ENCODE peak calls at places on chromosomes 4 and X, in four cellular contexts. One of them, this sample, is unnamed.

GRCh38 chr4:151147000-151147399 is 47.6 kb downstream of the RPS3A start:
- DNase-seq in tibial artery: no peak
- DNase-seq in cardiac fibroblast: peak; percentile 18
- DNase-seq in fibroblast of the aortic adventitia: peak; percentile 19
- DNase-seq in this sample: peak; percentile 31

GRCh38 chr4:166981847-166982246 is 252.4 kb downstream of the SPOCK3 start:
- DNase-seq in fibroblast of the aortic adventitia: no peak
- DNase-seq in tibial artery: no peak
- DNase-seq in cardiac fibroblast: no peak
- DNase-seq in this sample: no peak

GRCh38 chr4:101218894-101219293 is 128.4 kb downstream of the PPP3CA start:
- DNase-seq in tibial artery: no peak
- DNase-seq in cardiac fibroblast: no peak
- DNase-seq in fibroblast of the aortic adventitia: no peak
- DNase-seq in this sample: no peak

GRCh38 chrX:47093248-47093647 is 15.0 kb downstream of the RGN start:
- DNase-seq in cardiac fibroblast: peak; percentile 54
- DNase-seq in tibial artery: no peak
- DNase-seq in fibroblast of the aortic adventitia: peak; percentile 61
- DNase-seq in this sample: peak; percentile 61

GRCh38 chr4:100736651-100737450 is 219.0 kb upstream of the EMCN start:
- DNase-seq in cardiac fibroblast: peak; percentile 92
- DNase-seq in tibial artery: no peak
- DNase-seq in fibroblast of the aortic adventitia: peak; percentile 99
- DNase-seq in this sample: peak; percentile 97

GRCh38 chr4:121096629-121097028 is 24.3 kb upstream of the NDNF start:
- DNase-seq in tibial artery: no peak
- DNase-seq in cardiac fibroblast: peak; percentile 53
- DNase-seq in fibroblast of the aortic adventitia: peak; percentile 70
- DNase-seq in this sample: peak; percentile 68

GRCh38 chr4:143384381-143384994 is 47.8 kb downstream of the GAB1 start:
- DNase-seq in tibial artery: peak; percentile 62
- DNase-seq in fibroblast of the aortic adventitia: peak; percentile 82
- DNase-seq in cardiac fibroblast: peak; percentile 66
- DNase-seq in this sample: peak; percentile 58

GRCh38 chrX:76148753-76149152 is 24.1 kb upstream of the PBDC1 start:
- DNase-seq in cardiac fibroblast: peak; percentile 44
- DNase-seq in fibroblast of the aortic adventitia: peak; percentile 49
- DNase-seq in tibial artery: no peak
- DNase-seq in this sample: peak; percentile 32

GRCh38 chr4:25560605-25561004 is 95.0 kb upstream of the SLC34A2 start:
- DNase-seq in cardiac fibroblast: no peak
- DNase-seq in fibroblast of the aortic adventitia: no peak
- DNase-seq in tibial artery: no peak
- DNase-seq in this sample: no peak

GRCh38 chr4:76208005-76208765 is 5.4 kb downstream of the SCARB2 start:
- DNase-seq in tibial artery: peak; percentile 91
- DNase-seq in fibroblast of the aortic adventitia: peak; percentile 88
- DNase-seq in cardiac fibroblast: peak; percentile 92
- DNase-seq in this sample: peak; percentile 94

GRCh38 chr4:304987-305680 is at the start of gene ZNF732:
- DNase-seq in cardiac fibroblast: peak; percentile 50
- DNase-seq in fibroblast of the aortic adventitia: peak; percentile 14
- DNase-seq in tibial artery: peak; percentile 26
- DNase-seq in this sample: peak; percentile 70

GRCh38 chr4:122914292-122914904 is 8.0 kb downstream of the NUDT6 start:
- DNase-seq in cardiac fibroblast: peak; percentile 67
- DNase-seq in fibroblast of the aortic adventitia: peak; percentile 79
- DNase-seq in tibial artery: no peak
- DNase-seq in this sample: peak; percentile 76

GRCh38 chr4:155667538-155668511 is 1.2 kb downstream of the GUCY1A1 start:
- DNase-seq in fibroblast of the aortic adventitia: peak; percentile 14
- DNase-seq in tibial artery: peak; percentile 25
- DNase-seq in cardiac fibroblast: peak; percentile 47
- DNase-seq in this sample: peak; percentile 35

GRCh38 chr4:6441758-6442157 is 30.7 kb downstream of the PPP2R2C start:
- DNase-seq in cardiac fibroblast: no peak
- DNase-seq in fibroblast of the aortic adventitia: no peak
- DNase-seq in tibial artery: no peak
- DNase-seq in this sample: no peak

GRCh38 chr4:139808381-139809206 is 143.0 kb downstream of the MGST2 start:
- DNase-seq in tibial artery: no peak
- DNase-seq in cardiac fibroblast: no peak
- DNase-seq in fibroblast of the aortic adventitia: peak; percentile 13
- DNase-seq in this sample: peak; percentile 20

GRCh38 chr4:6450709-6451108 is 21.7 kb downstream of the PPP2R2C start:
- DNase-seq in tibial artery: no peak
- DNase-seq in fibroblast of the aortic adventitia: no peak
- DNase-seq in cardiac fibroblast: no peak
- DNase-seq in this sample: no peak

GRCh38 chr4:56360071-56360470 is 27.2 kb downstream of the AASDH start:
- DNase-seq in tibial artery: no peak
- DNase-seq in cardiac fibroblast: no peak
- DNase-seq in fibroblast of the aortic adventitia: peak; percentile 16
- DNase-seq in this sample: peak; percentile 13

GRCh38 chr4:158411180-158411721 is 110.4 kb upstream of the RXFP1 start:
- DNase-seq in fibroblast of the aortic adventitia: peak; percentile 45
- DNase-seq in tibial artery: no peak
- DNase-seq in cardiac fibroblast: peak; percentile 32
- DNase-seq in this sample: peak; percentile 9

GRCh38 chr4:158410272-158410671 is 111.4 kb upstream of the RXFP1 start:
- DNase-seq in fibroblast of the aortic adventitia: peak; percentile 47
- DNase-seq in cardiac fibroblast: peak; percentile 46
- DNase-seq in tibial artery: no peak
- DNase-seq in this sample: peak; percentile 37
- TF ChIP-seq CTCF in fibroblast of the aortic adventitia: peak; percentile 21
- TF ChIP-seq CTCF in cardiac fibroblast: peak; percentile 11
- TF ChIP-seq CTCF in tibial artery: no peak
- TF ChIP-seq CTCF in this sample: no peak

DNA sequence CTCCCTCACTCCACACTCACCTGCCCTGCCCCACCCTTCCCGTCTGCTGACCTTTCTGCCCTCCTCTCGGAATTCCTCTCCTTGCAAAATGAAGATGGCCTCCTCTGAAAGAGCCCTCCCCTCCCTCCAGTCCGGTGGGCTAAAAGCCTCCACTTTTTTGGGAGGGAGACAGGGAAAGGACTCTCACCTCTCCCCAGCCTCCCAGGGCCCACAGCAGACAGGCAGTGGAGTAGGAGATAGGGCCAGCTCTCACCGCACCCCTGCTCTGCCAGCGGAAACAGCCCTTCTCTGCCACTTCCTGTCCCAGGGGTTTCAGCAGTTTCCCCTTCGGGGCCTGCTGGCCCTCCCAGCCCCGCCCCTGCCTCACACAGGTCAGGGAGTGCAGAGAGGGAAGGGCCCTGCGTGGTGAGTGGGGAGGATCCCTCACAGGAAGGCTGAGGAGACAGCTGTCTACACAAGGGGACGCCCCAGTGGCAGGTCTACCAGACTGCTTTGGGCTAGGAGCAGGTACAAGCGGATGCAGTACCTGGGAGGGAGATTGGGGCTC is 18.2 kb downstream of the ELF4 start:
- DNase-seq in fibroblast of the aortic adventitia: no peak
- DNase-seq in tibial artery: peak; percentile 30
- DNase-seq in cardiac fibroblast: no peak
- DNase-seq in this sample: no peak
- TF ChIP-seq CTCF in fibroblast of the aortic adventitia: no peak
- TF ChIP-seq CTCF in tibial artery: no peak
- TF ChIP-seq CTCF in cardiac fibroblast: no peak
- TF ChIP-seq CTCF in this sample: no peak

DNA sequence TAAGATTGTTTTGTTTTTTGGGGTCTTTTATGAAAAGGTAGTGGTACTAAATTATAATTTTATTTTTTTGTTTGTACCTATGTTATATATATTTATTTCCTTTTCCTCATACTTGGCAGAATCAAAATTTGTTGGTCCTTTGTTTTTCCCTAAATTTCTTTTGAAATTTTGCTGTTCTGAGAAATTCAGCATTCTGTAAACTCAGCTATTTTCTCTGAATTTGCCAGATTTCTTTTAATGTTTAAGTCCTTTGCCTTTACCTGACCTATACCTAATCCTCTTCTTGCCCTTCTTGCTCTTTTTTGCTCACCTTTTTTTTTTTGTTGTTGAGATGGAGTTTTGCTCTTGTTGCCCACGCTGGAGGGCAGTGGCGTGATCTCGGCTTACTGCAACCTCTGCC is 55.7 kb downstream of the N4BP2 start:
- DNase-seq in tibial artery: no peak
- DNase-seq in cardiac fibroblast: no peak
- DNase-seq in fibroblast of the aortic adventitia: no peak
- DNase-seq in this sample: no peak
- TF ChIP-seq CTCF in tibial artery: no peak
- TF ChIP-seq CTCF in cardiac fibroblast: no peak
- TF ChIP-seq CTCF in fibroblast of the aortic adventitia: no peak
- TF ChIP-seq CTCF in this sample: no peak

DNA sequence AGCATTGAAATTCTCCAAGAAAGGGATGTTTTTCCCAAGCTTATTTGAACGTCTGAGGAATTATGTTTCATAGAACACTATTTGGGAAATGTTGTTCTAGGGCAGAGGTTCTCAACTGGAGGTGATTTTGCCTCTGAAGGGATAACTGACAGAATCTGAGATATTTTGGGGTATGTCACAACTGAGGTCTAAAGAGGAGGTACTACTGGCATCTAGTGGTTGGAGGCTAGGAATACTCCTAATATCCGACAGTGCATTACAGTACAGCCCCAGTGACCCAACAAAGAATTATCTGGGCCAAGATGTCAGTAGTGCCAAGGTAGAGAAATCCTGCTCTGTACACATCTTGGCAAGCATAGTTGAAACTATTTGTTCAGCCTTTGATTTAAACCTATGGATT is 6.4 kb downstream of the HSPA4L start:
- DNase-seq in tibial artery: no peak
- DNase-seq in fibroblast of the aortic adventitia: peak; percentile 1
- DNase-seq in cardiac fibroblast: no peak
- DNase-seq in this sample: peak; percentile 4
- TF ChIP-seq CTCF in tibial artery: no peak
- TF ChIP-seq CTCF in fibroblast of the aortic adventitia: no peak
- TF ChIP-seq CTCF in cardiac fibroblast: peak; percentile 16
- TF ChIP-seq CTCF in this sample: peak; percentile 16

DNA sequence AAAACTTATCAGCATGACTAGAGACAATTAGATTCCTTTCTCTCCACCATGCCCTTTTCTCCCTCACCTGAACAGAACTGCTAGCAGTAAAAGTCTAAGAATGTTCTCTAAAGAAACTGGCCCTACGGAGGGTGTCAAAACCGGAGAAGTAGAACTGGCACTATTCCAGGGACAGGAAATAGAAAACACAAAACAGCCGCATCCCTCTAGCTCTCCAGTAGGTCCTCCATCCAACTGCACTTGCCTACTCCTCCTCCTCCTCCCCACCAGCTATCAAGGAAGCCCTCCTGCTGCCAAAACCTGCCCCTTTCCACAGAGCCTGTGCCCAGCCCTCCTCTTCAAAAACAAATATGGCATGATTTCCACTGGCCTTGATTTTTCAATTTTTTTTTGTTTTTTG is 28.4 kb downstream of the FUNDC1 start:
- DNase-seq in tibial artery: no peak
- DNase-seq in cardiac fibroblast: no peak
- DNase-seq in fibroblast of the aortic adventitia: no peak
- DNase-seq in this sample: no peak
- TF ChIP-seq CTCF in tibial artery: no peak
- TF ChIP-seq CTCF in cardiac fibroblast: no peak
- TF ChIP-seq CTCF in fibroblast of the aortic adventitia: no peak
- TF ChIP-seq CTCF in this sample: no peak

GRCh38 chr4:98151145-98151929 is 8.1 kb upstream of the STPG2 start:
- DNase-seq in tibial artery: no peak
- DNase-seq in cardiac fibroblast: no peak
- DNase-seq in fibroblast of the aortic adventitia: no peak
- DNase-seq in this sample: no peak

GRCh38 chr4:98148856-98149255 is 5.6 kb upstream of the STPG2 start:
- DNase-seq in fibroblast of the aortic adventitia: no peak
- DNase-seq in cardiac fibroblast: no peak
- DNase-seq in tibial artery: no peak
- DNase-seq in this sample: no peak

DNA sequence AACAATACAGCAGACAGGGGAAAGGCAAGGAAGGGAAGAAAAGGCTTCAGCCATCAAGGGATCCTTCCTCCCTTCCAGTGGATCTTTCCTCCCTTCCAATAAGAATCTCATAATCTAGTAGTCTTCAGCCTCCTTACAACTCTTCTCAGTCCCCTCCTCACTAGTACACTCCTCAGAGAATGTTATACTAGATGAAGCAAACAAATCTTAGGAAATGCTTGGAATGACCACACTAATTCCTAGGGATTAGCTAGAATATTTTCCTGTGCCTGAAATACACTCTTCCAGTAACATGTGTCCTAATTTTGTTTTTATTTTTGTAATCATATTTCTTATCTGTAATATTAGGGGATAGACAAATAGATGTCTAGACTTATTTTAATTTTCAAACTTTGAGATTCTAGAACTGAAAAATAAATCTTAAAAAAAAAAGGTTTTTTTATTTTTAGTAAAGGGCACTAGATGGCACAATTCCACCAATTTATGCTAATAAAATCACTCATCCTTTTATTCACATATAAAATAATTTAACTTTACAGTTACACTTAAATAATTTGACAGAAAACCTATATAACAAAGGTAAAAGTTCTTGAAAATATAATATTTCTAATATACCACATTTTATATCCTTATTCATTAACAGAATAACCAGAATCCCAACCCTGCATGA is 7.0 kb upstream of the STPG2 start:
- DNase-seq in cardiac fibroblast: peak; percentile 39
- DNase-seq in tibial artery: no peak
- DNase-seq in fibroblast of the aortic adventitia: peak; percentile 52
- DNase-seq in this sample: peak; percentile 44
- TF ChIP-seq CTCF in cardiac fibroblast: no peak
- TF ChIP-seq CTCF in tibial artery: no peak
- TF ChIP-seq CTCF in fibroblast of the aortic adventitia: no peak
- TF ChIP-seq CTCF in this sample: peak; percentile 12

GRCh38 chrX:23634181-23634580 is 33.1 kb upstream of the PRDX4 start:
- DNase-seq in fibroblast of the aortic adventitia: peak; percentile 17
- DNase-seq in cardiac fibroblast: peak; percentile 0
- DNase-seq in tibial artery: no peak
- DNase-seq in this sample: peak; percentile 3
- TF ChIP-seq CTCF in fibroblast of the aortic adventitia: no peak
- TF ChIP-seq CTCF in cardiac fibroblast: no peak
- TF ChIP-seq CTCF in tibial artery: no peak
- TF ChIP-seq CTCF in this sample: peak; percentile 7

GRCh38 chr4:105440890-105441289 is 33.0 kb downstream of the PPA2 start:
- DNase-seq in fibroblast of the aortic adventitia: peak; percentile 10
- DNase-seq in tibial artery: no peak
- DNase-seq in cardiac fibroblast: no peak
- DNase-seq in this sample: no peak
- TF ChIP-seq CTCF in fibroblast of the aortic adventitia: no peak
- TF ChIP-seq CTCF in tibial artery: no peak
- TF ChIP-seq CTCF in cardiac fibroblast: no peak
- TF ChIP-seq CTCF in this sample: no peak

DNA sequence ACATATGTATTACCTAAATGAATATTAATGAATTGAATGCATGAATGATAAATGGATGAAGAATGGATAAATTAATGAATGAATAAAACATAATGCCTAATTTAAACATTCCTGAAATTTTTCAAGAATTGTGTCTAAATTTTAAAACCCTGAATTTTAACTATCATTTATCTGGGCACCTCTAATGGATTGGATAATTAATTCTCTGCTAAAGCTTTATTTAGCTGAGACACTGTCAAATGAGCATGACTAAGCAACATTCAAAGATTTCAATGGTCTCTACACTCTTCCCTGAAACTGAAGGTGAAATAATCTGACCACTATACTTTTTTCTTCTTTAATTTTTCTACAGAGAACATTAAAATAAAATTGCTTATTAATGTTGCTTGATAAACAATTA is 1197.7 kb downstream of the C4orf33 start:
- DNase-seq in cardiac fibroblast: no peak
- DNase-seq in tibial artery: no peak
- DNase-seq in fibroblast of the aortic adventitia: no peak
- DNase-seq in this sample: no peak
- TF ChIP-seq CTCF in cardiac fibroblast: no peak
- TF ChIP-seq CTCF in tibial artery: no peak
- TF ChIP-seq CTCF in fibroblast of the aortic adventitia: no peak
- TF ChIP-seq CTCF in this sample: no peak

GRCh38 chr4:8260656-8261111 is 8.9 kb upstream of the HTRA3 start:
- DNase-seq in cardiac fibroblast: peak; percentile 67
- DNase-seq in fibroblast of the aortic adventitia: peak; percentile 70
- DNase-seq in tibial artery: no peak
- DNase-seq in this sample: peak; percentile 70
- TF ChIP-seq CTCF in cardiac fibroblast: no peak
- TF ChIP-seq CTCF in fibroblast of the aortic adventitia: no peak
- TF ChIP-seq CTCF in tibial artery: no peak
- TF ChIP-seq CTCF in this sample: peak; percentile 0

This sample was measured in fibroblast of pulmonary artery.